ENCODE peak calls at places on chromosome 5, in six cellular contexts. Q is IMR-90, Y is esophagus squamous epithelium, B is AG09309, X is fibroblast of the aortic adventitia, L is astrocyte of the spinal cord. A is an unnamed sample.

GRCh38 chr5:684771-685216 is 8.4 kb downstream of the TPPP start:
- DNase-seq in Q (no peak), Y (no peak), B (no peak), X (no peak), L (no peak), A (no peak)

GRCh38 chr5:178424141-178424855 is 165.9 kb downstream of the COL23A1 start:
- DNase-seq in Q (no peak), Y (no peak), B (no peak), X (no peak), L (no peak), A (no peak)

GRCh38 chr5:997711-998110 is 10.9 kb upstream of the NKD2 start:
- DNase-seq in Q (no peak), Y (no peak), B (no peak), X (no peak), L (no peak), A (no peak)

GRCh38 chr5:125037020-125037419 is 290.6 kb upstream of the ZNF608 start:
- DNase-seq in Q (no peak), Y (no peak), B (no peak), X (no peak), L (no peak), A (no peak)

GRCh38 chr5:131514316-131515275 is 120.4 kb downstream of the RAPGEF6 start:
- DNase-seq in Q (peak), Y (no peak), B (no peak), X (peak), L (no peak), A (peak)

GRCh38 chr5:61701877-61702602 is 370.0 kb downstream of the ZSWIM6 start:
- DNase-seq in Q (no peak), Y (no peak), B (no peak), X (peak), L (no peak), A (no peak)

GRCh38 chr5:66494437-66494836 is 101.8 kb upstream of the MAST4 start:
- DNase-seq in Q (no peak), Y (no peak), B (no peak), X (no peak), L (no peak), A (no peak)

GRCh38 chr5:148458036-148458888 is 74.5 kb downstream of the FBXO38 start:
- DNase-seq in Q (no peak), Y (no peak), B (no peak), X (no peak), L (no peak), A (no peak)

GRCh38 chr5:129830288-129830687 is 74.0 kb upstream of the CHSY3 start:
- DNase-seq in Q (no peak), Y (no peak), B (no peak), X (no peak), L (no peak), A (no peak)

GRCh38 chr5:80343067-80343466 is 23.3 kb downstream of the SPZ1 start:
- DNase-seq in Q (peak), Y (no peak), B (no peak), X (no peak), L (no peak), A (no peak)

GRCh38 chr5:176736271-176736965 is 73.9 kb upstream of the UNC5A start:
- DNase-seq in Q (no peak), Y (no peak), B (no peak), X (no peak), L (no peak), A (no peak)

GRCh38 chr5:53257806-53258373 is 148.3 kb upstream of the MOCS2 start:
- DNase-seq in Q (peak), Y (no peak), B (no peak), X (peak), L (no peak), A (peak)

GRCh38 chr5:159826351-159827222 is 89.7 kb upstream of the ADRA1B start:
- DNase-seq in Q (peak), Y (no peak), B (peak), X (peak), L (peak), A (peak)

GRCh38 chr5:147160923-147161663 is 73.7 kb upstream of the STK32A start:
- DNase-seq in Q (no peak), Y (no peak), B (no peak), X (peak), L (no peak), A (peak)

GRCh38 chr5:131976414-131977211 is 31.1 kb upstream of the MEIKIN start:
- DNase-seq in Q (no peak), Y (no peak), B (no peak), X (no peak), L (no peak), A (no peak)

DNA sequence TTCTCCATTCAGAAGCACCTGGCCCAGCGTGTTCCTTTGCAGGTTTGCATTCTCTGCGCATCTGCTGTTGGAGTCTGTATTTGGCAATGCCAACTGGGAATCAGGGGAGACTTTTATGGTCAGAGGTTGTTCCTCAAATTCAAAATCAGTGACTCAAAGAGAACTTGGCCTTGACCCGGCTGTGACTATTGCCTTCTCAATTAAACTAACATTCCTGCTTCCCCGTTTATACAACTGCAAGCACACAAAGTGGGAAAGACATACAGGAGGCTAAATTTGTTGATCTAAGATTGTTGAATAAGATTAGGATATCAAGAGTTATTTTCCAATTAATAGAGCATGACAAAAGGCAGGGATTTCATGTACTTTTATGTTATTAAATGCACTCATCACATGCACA is 402.4 kb upstream of the IRX2 start:
- DNase-seq in Q (no peak), Y (no peak), B (no peak), X (no peak), L (no peak), A (no peak)
- TF ChIP-seq CTCF in Q (no peak), Y (no peak), B (no peak), X (no peak), L (no peak), A (no peak)

DNA sequence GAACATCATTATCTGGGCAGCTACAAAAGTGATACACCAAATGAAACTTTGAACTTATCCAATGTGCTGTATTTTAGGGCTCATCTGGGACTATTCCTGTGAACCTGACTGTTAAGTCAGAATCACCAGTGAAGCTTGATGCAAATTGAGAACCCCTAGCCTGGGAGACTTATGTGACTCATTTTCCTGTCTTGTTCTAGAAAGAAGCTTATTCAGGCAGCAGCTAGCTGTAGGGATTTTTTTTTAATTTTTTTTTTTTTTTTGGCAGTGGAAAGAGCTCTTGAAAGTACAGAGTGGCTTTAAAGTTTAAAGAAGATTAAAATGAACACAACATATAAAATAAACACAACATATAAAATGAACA is 81.1 kb upstream of the TNFAIP8 start:
- DNase-seq in Q (peak), Y (no peak), B (peak), X (peak), L (peak), A (peak)
- H3K4me3 ChIP-seq in Q (no peak), Y (no peak), B (no peak), X (no peak), L (no peak), A (no peak)

DNA sequence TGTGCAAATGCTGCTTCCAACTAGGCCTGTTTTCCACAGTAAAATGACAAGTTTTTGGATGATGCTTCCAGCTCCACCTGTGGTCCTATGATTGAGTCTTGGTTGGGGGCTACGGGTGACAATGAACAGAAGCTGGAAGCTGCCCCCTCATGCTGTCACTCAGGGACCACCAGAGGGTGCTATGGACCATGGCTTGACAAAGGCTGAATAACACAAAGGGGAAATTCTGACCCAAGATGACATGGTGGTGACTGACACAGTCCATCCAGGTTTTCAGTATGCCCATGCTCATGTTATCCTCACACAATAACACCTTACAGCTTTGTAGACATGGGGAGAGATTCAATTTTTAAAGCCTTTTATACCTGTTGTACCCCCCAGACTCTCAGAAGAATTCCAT is 23.9 kb upstream of the SAP30L start:
- DNase-seq in Q (peak), Y (no peak), B (no peak), X (no peak), L (no peak), A (no peak)
- TF ChIP-seq CTCF in Q (peak), Y (no peak), B (peak), X (peak), L (peak), A (peak)

GRCh38 chr5:169161022-169161680 is 139.8 kb downstream of the SLIT3 start:
- DNase-seq in Q (peak), Y (no peak), B (peak), X (peak), L (peak), A (peak)
- H3K4me3 ChIP-seq in Q (no peak), Y (no peak), B (no peak), X (no peak), L (no peak), A (no peak)

DNA sequence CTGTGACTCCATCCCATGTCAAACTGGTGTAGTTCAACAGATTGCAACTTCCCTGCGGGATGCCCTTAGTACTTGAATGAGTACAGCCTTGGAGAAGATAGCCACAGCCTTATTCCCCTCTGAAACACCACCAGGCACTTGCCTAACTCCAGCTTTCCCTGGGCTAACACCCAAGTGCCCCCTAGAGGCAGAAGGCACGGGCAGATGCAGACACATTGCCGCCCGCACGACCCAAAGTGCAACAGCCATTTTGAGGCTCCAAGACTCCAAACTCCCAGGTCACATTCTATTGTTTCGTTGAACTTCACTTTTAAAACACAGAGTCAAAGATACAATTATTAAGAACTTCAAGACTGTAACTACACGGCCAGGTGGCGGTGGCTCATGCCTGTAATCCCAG is 163.6 kb upstream of the CDH6 start:
- DNase-seq in Q (no peak), Y (no peak), B (no peak), X (no peak), L (no peak), A (no peak)
- TF ChIP-seq CTCF in Q (no peak), Y (no peak), B (no peak), X (no peak), L (no peak), A (no peak)

DNA sequence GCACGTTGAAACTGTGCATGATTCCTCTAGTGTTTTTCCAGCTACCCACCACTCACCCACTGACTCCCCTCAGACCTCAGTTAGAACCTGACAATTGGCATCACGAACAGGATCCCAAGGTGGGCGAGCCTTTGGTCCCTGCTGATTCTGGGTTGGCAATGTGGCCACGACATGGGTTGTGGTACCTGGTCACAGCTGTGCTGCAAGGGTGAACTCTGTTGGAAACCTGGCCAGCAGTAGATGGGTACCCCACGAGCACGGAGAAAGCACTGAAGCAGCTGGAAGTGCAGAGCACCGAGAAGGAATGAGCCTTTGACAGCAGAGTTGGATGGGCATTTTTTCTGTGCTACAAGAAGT is 180.1 kb downstream of the PDE4D start:
- DNase-seq in Q (no peak), Y (no peak), B (no peak), X (no peak), L (no peak), A (no peak)
- H3K4me3 ChIP-seq in Q (no peak), Y (no peak), B (no peak), X (no peak), L (no peak), A (no peak)

A was measured in cardiac fibroblast.